ENCODE peak calls at places on chromosomes 1 and 21, in six cellular contexts. One of them, this sample, is unnamed.
A peak's percentile ranks its signal among the peaks of the same experiment; 100 is the strongest.

GRCh38 chr1:21499283-21499945 is 9.8 kb upstream of the ALPL start:
- DNase-seq in cardiac fibroblast: peak; percentile 11
- DNase-seq in gastrocnemius medialis: no peak
- DNase-seq in DND-41: no peak
- DNase-seq in PC-9: no peak
- DNase-seq in heart left ventricle: no peak
- DNase-seq in this sample: no peak

GRCh38 chr1:47227370-47228232 is 4.4 kb downstream of the TAL1 start:
- DNase-seq in PC-9: no peak
- DNase-seq in heart left ventricle: no peak
- DNase-seq in cardiac fibroblast: no peak
- DNase-seq in DND-41: no peak
- DNase-seq in gastrocnemius medialis: no peak
- DNase-seq in this sample: no peak

GRCh38 chr1:47424336-47424982 is 8.4 kb downstream of the FOXE3 start:
- DNase-seq in cardiac fibroblast: peak; percentile 62
- DNase-seq in DND-41: peak; percentile 19
- DNase-seq in gastrocnemius medialis: no peak
- DNase-seq in heart left ventricle: no peak
- DNase-seq in PC-9: peak; percentile 32
- DNase-seq in this sample: no peak

GRCh38 chr21:14995695-14996490 is 68.9 kb downstream of the NRIP1 start:
- DNase-seq in gastrocnemius medialis: no peak
- DNase-seq in cardiac fibroblast: peak; percentile 68
- DNase-seq in DND-41: no peak
- DNase-seq in heart left ventricle: no peak
- DNase-seq in PC-9: no peak
- DNase-seq in this sample: no peak

GRCh38 chr1:85462931-85463665 is 1.9 kb downstream of the DDAH1 start:
- DNase-seq in cardiac fibroblast: no peak
- DNase-seq in PC-9: no peak
- DNase-seq in DND-41: no peak
- DNase-seq in gastrocnemius medialis: no peak
- DNase-seq in heart left ventricle: no peak
- DNase-seq in this sample: no peak

GRCh38 chr1:53371121-53371666 is 43.3 kb upstream of the LRP8 start:
- DNase-seq in gastrocnemius medialis: no peak
- DNase-seq in heart left ventricle: no peak
- DNase-seq in PC-9: no peak
- DNase-seq in DND-41: no peak
- DNase-seq in cardiac fibroblast: no peak
- DNase-seq in this sample: no peak

GRCh38 chr1:112618114-112618720 is 724 bp downstream of the ST7L start:
- DNase-seq in gastrocnemius medialis: no peak
- DNase-seq in DND-41: peak; percentile 26
- DNase-seq in PC-9: no peak
- DNase-seq in heart left ventricle: no peak
- DNase-seq in cardiac fibroblast: peak; percentile 58
- DNase-seq in this sample: no peak

GRCh38 chr1:150551784-150552691 is 2.8 kb downstream of the ADAMTSL4 start:
- DNase-seq in PC-9: peak; percentile 91
- DNase-seq in DND-41: peak; percentile 38
- DNase-seq in heart left ventricle: peak; percentile 91
- DNase-seq in gastrocnemius medialis: peak; percentile 86
- DNase-seq in cardiac fibroblast: peak; percentile 94
- DNase-seq in this sample: peak; percentile 97

GRCh38 chr1:216670118-216670870 is 52.9 kb downstream of the ESRRG start:
- DNase-seq in DND-41: no peak
- DNase-seq in gastrocnemius medialis: no peak
- DNase-seq in cardiac fibroblast: peak; percentile 1
- DNase-seq in PC-9: no peak
- DNase-seq in heart left ventricle: no peak
- DNase-seq in this sample: no peak

GRCh38 chr1:161486806-161487482 is 18.3 kb upstream of the FCGR2A start:
- DNase-seq in cardiac fibroblast: peak; percentile 87
- DNase-seq in heart left ventricle: no peak
- DNase-seq in DND-41: peak; percentile 42
- DNase-seq in gastrocnemius medialis: no peak
- DNase-seq in PC-9: peak; percentile 24
- DNase-seq in this sample: peak; percentile 27

GRCh38 chr1:218481116-218481775 is 136.1 kb downstream of the TGFB2 start:
- DNase-seq in cardiac fibroblast: peak; percentile 69
- DNase-seq in gastrocnemius medialis: no peak
- DNase-seq in heart left ventricle: no peak
- DNase-seq in DND-41: no peak
- DNase-seq in PC-9: no peak
- DNase-seq in this sample: no peak

GRCh38 chr21:31282095-31282709 is 61.9 kb downstream of the TIAM1 start:
- DNase-seq in heart left ventricle: peak; percentile 65
- DNase-seq in cardiac fibroblast: peak; percentile 96
- DNase-seq in PC-9: peak; percentile 51
- DNase-seq in gastrocnemius medialis: peak; percentile 15
- DNase-seq in DND-41: no peak
- DNase-seq in this sample: no peak

GRCh38 chr1:206693029-206693428 is 8.3 kb downstream of the MAPKAPK2 start:
- DNase-seq in heart left ventricle: peak; percentile 93
- DNase-seq in gastrocnemius medialis: peak; percentile 93
- DNase-seq in cardiac fibroblast: peak; percentile 84
- DNase-seq in PC-9: no peak
- DNase-seq in DND-41: no peak
- DNase-seq in this sample: no peak
- H3K4me3 ChIP-seq in heart left ventricle: peak overlapping the region; percentile 29
- H3K4me3 ChIP-seq in gastrocnemius medialis: peak overlapping the region; percentile 55
- H3K4me3 ChIP-seq in cardiac fibroblast: peak overlapping the region; percentile 18
- H3K4me3 ChIP-seq in PC-9: no peak overlapping the region
- H3K4me3 ChIP-seq in DND-41: no peak overlapping the region
- H3K4me3 ChIP-seq in this sample: no peak overlapping the region

DNA sequence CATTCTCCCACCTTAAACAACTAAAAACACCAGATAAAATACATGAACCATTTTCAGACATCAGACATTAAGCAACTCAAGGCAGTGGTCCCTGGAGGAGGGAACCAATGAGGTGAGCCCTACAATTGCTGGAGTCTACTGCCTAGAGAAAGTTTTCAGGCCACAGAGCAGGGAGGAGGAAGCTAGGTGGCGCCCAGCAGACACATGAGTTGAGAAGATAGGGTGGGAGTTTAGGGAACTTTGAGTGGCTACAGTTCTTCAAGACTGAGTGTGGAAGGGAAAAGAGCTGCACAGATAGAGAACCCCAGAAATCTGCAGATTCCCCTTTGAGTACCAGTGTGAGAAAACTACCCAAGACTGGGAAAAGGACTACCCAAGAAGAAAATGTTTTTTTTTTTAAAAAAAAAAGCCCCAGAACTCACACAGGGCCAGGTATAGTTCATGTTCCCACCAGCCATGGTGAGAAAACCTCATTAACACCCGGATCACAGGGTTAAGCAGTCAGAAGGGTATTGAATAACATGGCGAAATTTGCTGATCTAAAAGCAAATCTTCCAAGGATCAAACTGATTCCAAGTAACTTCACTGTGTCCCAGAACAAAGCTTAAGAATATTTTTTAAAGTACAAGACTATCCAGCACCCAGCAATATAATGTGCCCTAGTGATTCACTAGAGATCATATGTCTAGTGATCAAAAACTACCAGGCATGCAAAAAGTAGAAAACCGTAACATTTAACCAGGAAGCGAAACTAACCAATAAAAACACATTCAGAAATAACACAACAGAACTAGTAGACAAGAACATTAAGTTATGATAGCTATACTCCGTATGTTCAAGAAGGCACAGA is 12.0 kb downstream of the ALDH9A1 start:
- DNase-seq in heart left ventricle: no peak
- DNase-seq in gastrocnemius medialis: no peak
- DNase-seq in PC-9: no peak
- DNase-seq in cardiac fibroblast: no peak
- DNase-seq in DND-41: no peak
- DNase-seq in this sample: no peak
- TF ChIP-seq CTCF in heart left ventricle: no peak
- TF ChIP-seq CTCF in gastrocnemius medialis: no peak
- TF ChIP-seq CTCF in PC-9: no peak
- TF ChIP-seq CTCF in cardiac fibroblast: no peak
- TF ChIP-seq CTCF in DND-41: peak; percentile 47
- TF ChIP-seq CTCF in this sample: no peak

GRCh38 chr1:231416896-231417295 is 5.2 kb downstream of the EGLN1 start:
- DNase-seq in heart left ventricle: no peak
- DNase-seq in cardiac fibroblast: no peak
- DNase-seq in DND-41: no peak
- DNase-seq in PC-9: no peak
- DNase-seq in gastrocnemius medialis: no peak
- DNase-seq in this sample: no peak
- H3K4me3 ChIP-seq in heart left ventricle: peak overlapping the region; percentile 87
- H3K4me3 ChIP-seq in cardiac fibroblast: peak overlapping the region; percentile 87
- H3K4me3 ChIP-seq in DND-41: no peak overlapping the region
- H3K4me3 ChIP-seq in PC-9: no peak overlapping the region
- H3K4me3 ChIP-seq in gastrocnemius medialis: peak overlapping the region; percentile 85
- H3K4me3 ChIP-seq in this sample: no peak overlapping the region

DNA sequence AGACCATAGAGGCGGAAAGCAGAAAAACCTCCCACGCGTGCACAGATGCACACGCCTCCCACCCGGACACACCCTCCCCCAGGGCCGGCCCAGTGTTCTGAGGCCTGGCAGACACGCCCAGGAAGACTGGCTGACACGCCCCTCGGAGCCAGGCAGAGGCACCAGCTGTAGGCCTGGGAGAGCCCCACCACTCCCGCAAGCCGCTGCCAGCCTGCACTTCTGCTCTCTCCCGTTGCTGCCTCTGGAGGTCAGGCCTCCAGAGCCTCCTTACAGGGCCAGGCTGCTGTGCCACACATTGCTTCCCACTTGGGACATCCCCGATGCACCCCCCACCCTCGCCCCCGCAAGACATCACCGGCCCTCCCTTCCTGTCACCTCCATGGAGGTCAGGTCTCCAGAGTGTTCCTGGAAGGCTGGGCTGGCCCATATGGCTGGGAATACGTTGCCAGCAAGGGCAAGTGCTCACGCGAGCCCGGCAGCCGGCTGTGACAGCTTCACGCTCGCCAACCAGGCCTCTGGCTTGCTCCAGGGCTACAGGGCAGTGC is 40.4 kb downstream of the CASZ1 start:
- DNase-seq in DND-41: peak; percentile 79
- DNase-seq in cardiac fibroblast: peak; percentile 17
- DNase-seq in PC-9: peak; percentile 50
- DNase-seq in gastrocnemius medialis: peak; percentile 60
- DNase-seq in heart left ventricle: peak; percentile 82
- DNase-seq in this sample: peak; percentile 93
- TF ChIP-seq CTCF in DND-41: peak; percentile 29
- TF ChIP-seq CTCF in cardiac fibroblast: no peak
- TF ChIP-seq CTCF in PC-9: no peak
- TF ChIP-seq CTCF in gastrocnemius medialis: no peak
- TF ChIP-seq CTCF in heart left ventricle: no peak
- TF ChIP-seq CTCF in this sample: no peak

GRCh38 chr1:24003331-24003972 is 23.3 kb upstream of the SRSF10 start:
- DNase-seq in PC-9: peak; percentile 37
- DNase-seq in gastrocnemius medialis: no peak
- DNase-seq in DND-41: peak; percentile 17
- DNase-seq in heart left ventricle: no peak
- DNase-seq in cardiac fibroblast: peak; percentile 93
- DNase-seq in this sample: peak; percentile 9
- H3K4me3 ChIP-seq in PC-9: no peak overlapping the region
- H3K4me3 ChIP-seq in gastrocnemius medialis: no peak overlapping the region
- H3K4me3 ChIP-seq in DND-41: no peak overlapping the region
- H3K4me3 ChIP-seq in heart left ventricle: no peak overlapping the region
- H3K4me3 ChIP-seq in cardiac fibroblast: no peak overlapping the region
- H3K4me3 ChIP-seq in this sample: no peak overlapping the region

DNA sequence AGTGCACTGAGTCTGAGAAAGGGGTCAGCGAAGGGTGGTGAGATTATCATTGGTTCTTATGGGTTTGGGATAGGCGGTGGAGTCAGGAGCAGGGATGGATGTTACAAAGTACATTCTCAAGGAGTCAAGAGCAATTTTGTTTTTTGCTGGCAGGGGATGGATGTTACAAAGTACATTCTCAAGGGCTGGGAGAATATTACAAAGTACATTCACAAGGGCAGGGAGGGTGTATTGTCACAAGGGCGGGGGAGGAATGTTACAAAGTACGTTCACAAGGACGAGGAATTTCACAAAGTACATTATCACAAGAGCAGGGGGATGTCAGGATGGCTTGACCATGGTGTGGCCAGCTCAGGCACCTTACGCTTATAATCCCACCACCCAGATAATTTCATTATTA is 59.3 kb upstream of the FAM89A start:
- DNase-seq in heart left ventricle: no peak
- DNase-seq in DND-41: no peak
- DNase-seq in gastrocnemius medialis: no peak
- DNase-seq in PC-9: no peak
- DNase-seq in cardiac fibroblast: no peak
- DNase-seq in this sample: no peak
- TF ChIP-seq CTCF in heart left ventricle: no peak
- TF ChIP-seq CTCF in DND-41: no peak
- TF ChIP-seq CTCF in gastrocnemius medialis: no peak
- TF ChIP-seq CTCF in PC-9: no peak
- TF ChIP-seq CTCF in cardiac fibroblast: no peak
- TF ChIP-seq CTCF in this sample: no peak

This sample was measured in lower leg skin.